ENCODE peak calls at places on chromosome 17, in five cellular contexts. I is foreskin fibroblast, V is Peyer's patch, E is neural crest cell, C is mesothelial cell of epicardium. Z is an unnamed sample.

GRCh38 chr17:52106638-52107261 is 51.8 kb downstream of the CA10 start:
- DNase-seq in E (peak; percentile 53), I (peak; percentile 19), V (no peak), C (no peak), Z (no peak)

GRCh38 chr17:1623057-1623456 is 5.6 kb downstream of the SLC43A2 start:
- DNase-seq in V (no peak), I (no peak), E (no peak), C (no peak), Z (no peak)

GRCh38 chr17:61770043-61770442 is 93.3 kb downstream of the BRIP1 start:
- DNase-seq in I (peak; percentile 53), V (no peak), C (no peak), E (no peak), Z (no peak)

GRCh38 chr17:35889818-35890773 is 9.9 kb upstream of the CCL5 start:
- DNase-seq in C (peak; percentile 58), E (no peak), I (peak; percentile 49), V (no peak), Z (no peak)

GRCh38 chr17:81487487-81488275 is 24.9 kb downstream of the ACTG1 start:
- DNase-seq in E (peak; percentile 74), I (peak; percentile 90), V (peak; percentile 87), C (peak; percentile 74), Z (peak; percentile 85)

GRCh38 chr17:164536-165235 is 16.8 kb downstream of the DOC2B start:
- DNase-seq in C (no peak), V (no peak), E (peak; percentile 51), I (peak; percentile 20), Z (no peak)

GRCh38 chr17:76772842-76773521 is 35.1 kb downstream of the MFSD11 start:
- DNase-seq in V (no peak), I (peak; percentile 93), C (no peak), E (no peak), Z (no peak)

GRCh38 chr17:64081802-64082799 is 47.8 kb downstream of the ERN1 start:
- DNase-seq in E (no peak), I (peak; percentile 86), V (no peak), C (no peak), Z (no peak)

GRCh38 chr17:21044971-21045370 is 2.2 kb upstream of the USP22 start:
- DNase-seq in E (no peak), I (no peak), C (no peak), V (no peak), Z (no peak)

GRCh38 chr17:50605434-50605833 is 29.2 kb upstream of the ABCC3 start:
- DNase-seq in C (no peak), E (no peak), V (no peak), I (no peak), Z (no peak)

GRCh38 chr17:7043544-7044268 is at the start of gene SLC16A11:
- DNase-seq in V (peak; percentile 61), C (no peak), E (no peak), I (peak; percentile 56), Z (no peak)

GRCh38 chr17:38671939-38672720 is 2.6 kb downstream of the EPOP start:
- DNase-seq in I (no peak), C (no peak), E (no peak), V (no peak), Z (no peak)

GRCh38 chr17:75959046-75959838 is 18.4 kb upstream of the FBF1 start:
- DNase-seq in E (no peak), C (no peak), V (no peak), I (no peak), Z (no peak)

GRCh38 chr17:30164531-30164930 is 47.9 kb downstream of the NSRP1 start:
- DNase-seq in E (no peak), I (no peak), V (no peak), C (no peak), Z (no peak)

GRCh38 chr17:7383742-7384488 is 3.0 kb downstream of the TNK1 start:
- DNase-seq in I (peak; percentile 72), V (peak; percentile 60), E (peak; percentile 55), C (no peak), Z (no peak)

GRCh38 chr17:44920565-44920940 is 5.3 kb upstream of the GFAP start:
- DNase-seq in V (peak; percentile 34), I (no peak), E (no peak), C (no peak), Z (no peak)

GRCh38 chr17:73011016-73011486 is 81.4 kb downstream of the SLC39A11 start:
- DNase-seq in C (no peak), I (no peak), E (no peak), V (no peak), Z (no peak)

GRCh38 chr17:43696891-43697290 is 35.2 kb upstream of the MEOX1 start:
- DNase-seq in I (no peak), V (no peak), E (no peak), C (no peak), Z (no peak)

GRCh38 chr17:48960834-48961515 is 7.4 kb downstream of the GIP start:
- DNase-seq in V (no peak), E (no peak), I (peak; percentile 57), C (no peak), Z (no peak)

GRCh38 chr17:2337811-2338657 is 733 bp downstream of the SGSM2 start:
- DNase-seq in E (peak; percentile 37), V (peak; percentile 83), C (peak; percentile 45), I (peak; percentile 83), Z (no peak)

DNA sequence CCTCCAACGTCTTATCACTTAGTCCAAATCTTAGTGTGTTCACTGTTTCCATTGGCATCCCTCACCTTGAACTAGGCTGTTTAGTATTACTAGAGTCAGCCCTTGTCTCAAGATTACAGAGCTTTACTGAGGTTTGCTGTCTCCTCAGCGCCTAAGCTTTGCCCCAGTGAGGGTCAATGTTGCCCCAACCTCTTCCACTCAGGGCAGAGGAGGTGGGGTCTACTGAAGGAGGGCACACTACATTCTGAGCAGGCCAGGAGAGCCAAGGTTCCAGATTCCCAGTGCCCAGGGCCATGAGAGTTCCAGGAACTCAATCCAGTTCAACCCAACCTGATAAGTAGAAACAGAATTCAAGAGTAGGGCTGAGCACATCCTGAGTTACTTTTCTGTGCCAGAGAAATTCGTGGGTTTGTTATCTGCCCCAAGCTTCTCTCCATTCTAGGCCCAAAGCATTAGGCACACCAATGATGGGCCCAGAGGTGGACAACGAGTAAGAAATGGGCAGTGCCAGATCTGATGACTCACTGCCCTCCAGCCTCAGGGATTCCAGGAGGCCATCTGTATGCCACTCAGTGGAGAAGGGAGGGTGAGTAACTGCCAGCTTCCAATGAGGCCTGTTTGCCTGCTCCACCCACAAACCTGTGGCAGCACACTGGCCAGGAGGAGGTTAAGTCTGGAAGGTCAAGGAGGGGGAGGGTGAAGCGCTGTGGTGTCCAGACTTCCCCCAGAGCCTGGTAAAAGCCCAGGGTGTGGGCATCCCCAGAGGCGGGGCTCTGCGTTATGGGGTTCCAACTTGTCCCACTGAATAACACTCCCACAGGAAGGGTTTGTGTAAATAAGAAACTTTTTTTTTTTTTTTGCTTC is 8.2 kb downstream of the TUBG2 start:
- DNase-seq in E (no peak), C (no peak), V (no peak), I (peak; percentile 96), Z (no peak)
- TF ChIP-seq CTCF in E (no peak), C (no peak), V (no peak), I (no peak), Z (no peak)

GRCh38 chr17:42098747-42099399 is 600 bp upstream of the ZNF385C start:
- DNase-seq in I (no peak), C (no peak), V (no peak), E (no peak), Z (no peak)

GRCh38 chr17:42104264-42104663 is 6.0 kb upstream of the ZNF385C start:
- DNase-seq in I (no peak), C (no peak), V (no peak), E (no peak), Z (no peak)

GRCh38 chr17:42103221-42103954 is 5.1 kb upstream of the ZNF385C start:
- DNase-seq in E (no peak), I (no peak), V (no peak), C (no peak), Z (no peak)

GRCh38 chr17:42097691-42098661 is at the start of gene ZNF385C:
- DNase-seq in C (no peak), E (no peak), I (no peak), V (no peak), Z (no peak)

DNA sequence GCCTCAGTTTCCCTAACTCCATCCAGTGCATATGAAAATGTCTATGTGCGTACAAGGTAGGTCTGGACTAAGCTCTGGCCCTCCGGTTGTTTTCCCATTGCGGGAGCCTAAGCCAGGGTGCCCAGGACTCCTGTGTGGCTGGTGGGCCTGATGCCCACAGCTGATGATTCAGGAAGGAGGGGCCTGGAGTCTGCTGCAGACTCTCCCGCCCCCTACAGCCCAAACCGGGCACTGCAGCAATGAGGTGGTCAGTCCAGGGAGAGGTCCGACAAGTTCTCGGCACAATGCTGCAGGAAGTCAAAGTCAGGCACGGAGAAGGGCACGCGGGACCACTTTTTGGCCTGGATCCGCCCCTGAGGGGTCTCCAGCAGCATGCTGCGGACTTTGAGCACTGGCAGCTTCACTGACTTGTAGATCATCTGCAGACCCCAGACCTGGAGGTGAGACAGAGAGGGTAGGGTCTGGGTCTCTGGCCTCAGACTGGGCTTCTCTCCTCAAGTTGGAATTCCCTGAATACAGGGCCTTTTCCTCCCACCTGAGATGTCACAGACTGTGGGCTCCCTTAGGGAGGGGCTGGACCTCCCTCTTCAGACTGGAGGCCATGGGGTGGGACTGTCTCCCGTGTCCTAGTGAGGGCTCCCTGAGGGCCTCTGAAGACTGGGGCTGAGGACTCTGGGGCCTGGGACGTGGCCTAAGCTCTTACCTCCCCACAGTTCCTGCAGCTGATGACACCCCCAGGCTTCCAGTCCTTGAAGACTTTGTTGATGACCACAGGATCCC is 3.4 kb upstream of the ZNF385C start:
- DNase-seq in I (peak; percentile 76), C (no peak), E (peak; percentile 90), V (peak; percentile 81), Z (no peak)
- TF ChIP-seq CTCF in I (peak; percentile 86), C (peak; percentile 80), E (peak; percentile 81), V (peak; percentile 69), Z (peak; percentile 90)

DNA sequence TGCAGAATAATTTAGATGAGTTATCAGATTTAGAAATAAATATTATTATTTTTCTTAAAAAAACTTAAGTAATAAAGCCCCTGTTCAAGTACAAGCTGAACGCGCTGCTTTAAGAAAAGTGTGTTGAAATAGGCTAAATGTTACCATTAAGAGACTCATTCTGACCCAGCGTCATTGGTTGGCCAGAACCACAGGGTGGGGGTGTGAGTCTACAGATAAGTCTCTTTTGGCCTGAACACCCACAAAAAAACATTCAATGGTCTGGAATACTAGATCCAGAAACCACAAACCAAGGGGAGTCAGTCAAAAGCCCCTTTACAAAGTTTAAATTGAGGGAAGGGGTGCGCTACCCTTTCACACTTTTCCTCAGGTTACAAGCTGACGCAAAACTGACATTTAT is 776.1 kb downstream of the KCNJ2 start:
- DNase-seq in I (no peak), V (no peak), E (no peak), C (no peak), Z (no peak)
- TF ChIP-seq CTCF in I (no peak), V (no peak), E (no peak), C (no peak), Z (no peak)

DNA sequence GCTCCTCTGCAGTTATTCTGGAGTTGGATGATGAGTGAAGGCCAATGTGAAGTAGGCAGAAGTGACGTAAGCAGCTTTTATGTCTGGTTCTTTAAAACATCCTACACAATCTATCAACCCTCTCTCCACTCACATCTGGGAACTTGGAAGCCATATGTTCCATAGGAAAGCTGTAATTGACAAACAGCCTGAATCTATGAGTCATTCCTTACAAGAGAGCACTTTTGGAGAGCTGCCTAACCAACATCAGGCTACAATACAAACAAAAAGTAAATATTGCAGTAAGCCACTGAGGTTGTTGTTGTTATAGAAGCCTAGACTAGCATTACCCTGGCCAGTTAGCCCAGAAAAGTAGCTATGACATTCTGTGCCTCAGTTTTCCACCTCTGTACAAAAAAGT is 5.9 kb downstream of the CCL7 start:
- DNase-seq in C (no peak), E (no peak), I (peak; percentile 88), V (no peak), Z (no peak)
- TF ChIP-seq CTCF in C (no peak), E (no peak), I (no peak), V (no peak), Z (no peak)

Z was measured in type B pancreatic cell.